ENCODE peak calls at places on chromosomes 13 and 19, in four cellular contexts. B is NCI-H2171, T is iris pigment epithelial cell, I is lower leg skin. J is an unnamed sample.

GRCh38 chr13:29589234-29589633 is 6.3 kb downstream of the SLC7A1 start:
- DNase-seq in B (no peak), I (no peak), T (peak), J (peak)

GRCh38 chr19:46714523-46715106 is 2.3 kb downstream of the PRKD2 start:
- DNase-seq in I (no peak), T (no peak), B (no peak), J (no peak)

GRCh38 chr19:41426952-41427646 is at the start of gene B3GNT8:
- DNase-seq in I (peak), T (peak), B (peak), J (no peak)

GRCh38 chr19:48873476-48874308 is 1.5 kb downstream of the PPP1R15A start:
- DNase-seq in B (no peak), I (peak), T (no peak), J (no peak)

GRCh38 chr13:46641274-46642081 is 88.5 kb downstream of the LRCH1 start:
- DNase-seq in T (peak), B (no peak), I (peak), J (no peak)

GRCh38 chr19:53466726-53467125 is 807 bp upstream of the ZNF813 start:
- DNase-seq in I (no peak), B (no peak), T (peak), J (no peak)

GRCh38 chr13:40345654-40346372 is 320.6 kb downstream of the FOXO1 start:
- DNase-seq in B (no peak), T (no peak), I (no peak), J (no peak)

GRCh38 chr13:50129065-50129922 is 114.0 kb downstream of the KCNRG start:
- DNase-seq in I (no peak), B (peak), T (no peak), J (no peak)

GRCh38 chr13:25922373-25922772 is 129.4 kb downstream of the SHISA2 start:
- DNase-seq in B (no peak), I (no peak), T (no peak), J (peak)

GRCh38 chr13:67062160-67062559 is 168.0 kb downstream of the PCDH9 start:
- DNase-seq in I (no peak), T (no peak), B (no peak), J (no peak)

GRCh38 chr19:55642153-55643002 is 1.1 kb upstream of the ZNF581 start:
- DNase-seq in T (peak), I (no peak), B (no peak), J (peak)

GRCh38 chr19:40601061-40601973 is at the start of gene LTBP4:
- DNase-seq in T (peak), I (peak), B (no peak), J (no peak)

GRCh38 chr13:23673354-23673753 is 103.1 kb downstream of the TNFRSF19 start:
- DNase-seq in B (no peak), T (peak), I (no peak), J (peak)

GRCh38 chr13:64505511-64505910 is 2724.6 kb downstream of the PCDH9 start:
- DNase-seq in T (peak), I (no peak), B (no peak), J (peak)

GRCh38 chr13:94598281-94598680 is 2.3 kb upstream of the TGDS start:
- DNase-seq in I (no peak), B (no peak), T (peak), J (no peak)

GRCh38 chr13:104422668-104423067 is 1356.5 kb upstream of the SLC10A2 start:
- DNase-seq in I (no peak), T (no peak), B (no peak), J (no peak)

GRCh38 chr13:75250526-75251183 is 231.3 kb downstream of the TBC1D4 start:
- DNase-seq in T (peak), B (no peak), I (no peak), J (peak)

GRCh38 chr13:48318714-48319457 is 15.3 kb downstream of the RB1 start:
- DNase-seq in I (no peak), T (no peak), B (no peak), J (no peak)

GRCh38 chr13:49783865-49784264 is 8.6 kb downstream of the KPNA3 start:
- DNase-seq in T (no peak), B (no peak), I (no peak), J (no peak)

GRCh38 chr19:5339950-5340636 is 519 bp downstream of the PTPRS start:
- DNase-seq in B (peak), T (no peak), I (no peak), J (peak)

GRCh38 chr19:18377026-18377425 is 8.9 kb upstream of the GDF15 start:
- DNase-seq in I (no peak), T (no peak), B (no peak), J (no peak)